ENCODE peak calls at places on chromosomes 13 and 19, in eight cellular contexts. U is fibroblast of lung; F is RWPE1; D is head of caudate nucleus; C is stimulated activated CD8-positive, alpha-beta memory T cell treated with anti-CD3 and anti-CD28 coated beads, Interleukin-7, amount 100 ng/mL, for 1 hour; P is NCI-H1105; O is activated T-cell treated with anti-CD3 and anti-CD28 coated beads for 1 hour; N is NCI-H2171 treated with DMSO at 0.1 percent for 48 hours. T is an unnamed sample.
A peak's percentile ranks its signal among the peaks of the same experiment; 100 is the strongest.

GRCh38 chr19:40799558-40800338 is 757 bp downstream of the EGLN2 start:
- DNase-seq in P (no peak), F (no peak), O (no peak), U (no peak), D (no peak), C (no peak), N (no peak), T (no peak)

GRCh38 chr13:110312669-110313031 is 5.6 kb downstream of the COL4A2 start:
- DNase-seq in C (no peak), O (no peak), P (no peak), U (peak; percentile 43), F (no peak), D (no peak), N (no peak), T (no peak)

GRCh38 chr19:12984143-12984627 is 11.1 kb upstream of the NFIX start:
- DNase-seq in N (peak; percentile 53), O (no peak), U (no peak), F (no peak), C (no peak), D (no peak), P (no peak), T (no peak)

GRCh38 chr19:49119411-49120324 is at the start of gene PPFIA3:
- DNase-seq in O (no peak), N (no peak), F (no peak), C (no peak), P (no peak), D (peak; percentile 40), U (peak; percentile 51), T (peak; percentile 42)

GRCh38 chr19:8459520-8460260 is 14.9 kb downstream of the HNRNPM start:
- DNase-seq in P (no peak), O (no peak), C (no peak), N (no peak), F (peak; percentile 30), U (peak; percentile 69), D (no peak), T (no peak)

GRCh38 chr13:25701304-25701703 is 329.5 kb downstream of the ATP8A2 start:
- DNase-seq in C (no peak), O (no peak), U (no peak), N (no peak), F (no peak), P (no peak), D (no peak), T (no peak)

GRCh38 chr13:20192470-20193141 is at the start of gene GJB2:
- DNase-seq in C (no peak), U (no peak), N (no peak), O (no peak), D (no peak), F (peak; percentile 54), P (no peak), T (no peak)

GRCh38 chr19:18283338-18283737 is 1.9 kb upstream of the JUND start:
- DNase-seq in O (no peak), N (no peak), C (no peak), F (no peak), U (no peak), P (no peak), D (no peak), T (no peak)

GRCh38 chr19:15372470-15372869 is 7.1 kb downstream of the AKAP8 start:
- DNase-seq in N (no peak), D (peak; percentile 23), U (no peak), F (no peak), C (no peak), O (no peak), P (no peak), T (no peak)

GRCh38 chr13:45132384-45133064 is 12.2 kb downstream of the GTF2F2 start:
- DNase-seq in U (no peak), F (no peak), P (no peak), N (no peak), D (no peak), C (no peak), O (no peak), T (no peak)

GRCh38 chr13:67223742-67224141 is 6.4 kb downstream of the PCDH9 start:
- DNase-seq in D (no peak), C (no peak), N (no peak), P (no peak), O (no peak), F (no peak), U (peak; percentile 66), T (no peak)

GRCh38 chr13:92941167-92941566 is 285.4 kb upstream of the GPC6 start:
- DNase-seq in U (no peak), C (no peak), O (no peak), N (no peak), F (no peak), P (no peak), D (no peak), T (no peak)

GRCh38 chr13:50149932-50150331 is 134.7 kb downstream of the KCNRG start:
- DNase-seq in N (no peak), F (no peak), O (no peak), P (peak; percentile 6), C (no peak), U (no peak), D (no peak), T (peak; percentile 44)

GRCh38 chr13:41516760-41517159 is 59.4 kb downstream of the RGCC start:
- DNase-seq in D (no peak), F (no peak), U (no peak), O (no peak), N (no peak), P (no peak), C (no peak), T (no peak)

GRCh38 chr19:30522359-30522758 is 150.2 kb downstream of the ZNF536 start:
- DNase-seq in N (peak; percentile 17), F (no peak), U (no peak), O (no peak), C (no peak), P (peak; percentile 32), D (no peak), T (no peak)

GRCh38 chr19:12825259-12826131 is 8.9 kb downstream of the RTBDN start:
- DNase-seq in C (no peak), N (no peak), P (no peak), D (no peak), O (no peak), U (no peak), F (no peak), T (peak; percentile 75)

GRCh38 chr13:94516456-94516855 is 37.0 kb upstream of the DCT start:
- DNase-seq in O (no peak), C (no peak), N (no peak), D (no peak), U (no peak), P (no peak), F (no peak), T (no peak)

GRCh38 chr19:12113121-12113520 is 27.0 kb downstream of the ZNF20 start:
- DNase-seq in N (no peak), O (no peak), P (no peak), D (no peak), F (no peak), C (no peak), U (no peak), T (no peak)

GRCh38 chr19:571127-571974 is 1.0 kb upstream of the BSG start:
- DNase-seq in U (peak; percentile 40), D (no peak), F (no peak), C (no peak), N (peak; percentile 83), O (no peak), P (peak; percentile 47), T (peak; percentile 86)

GRCh38 chr13:32905063-32905863 is 111.0 kb upstream of the KL start:
- DNase-seq in U (no peak), D (no peak), P (no peak), N (no peak), F (peak; percentile 28), O (no peak), C (no peak), T (peak; percentile 17)

GRCh38 chr19:33389574-33390119 is 16.1 kb downstream of the CEBPG start:
- DNase-seq in F (no peak), U (no peak), O (no peak), D (peak; percentile 59), C (no peak), P (no peak), N (no peak), T (no peak)

GRCh38 chr19:18496167-18496979 is 25.5 kb downstream of the ELL start:
- DNase-seq in D (no peak), U (no peak), P (peak; percentile 8), N (no peak), C (peak; percentile 23), F (peak; percentile 88), O (peak; percentile 32), T (peak; percentile 26)

GRCh38 chr19:3062165-3063105 is at the start of gene TLE5:
- DNase-seq in F (peak; percentile 45), N (peak; percentile 45), O (peak; percentile 65), D (peak; percentile 60), P (peak; percentile 35), U (no peak), C (peak; percentile 43), T (peak; percentile 67)

GRCh38 chr13:77415253-77416127 is 88.6 kb upstream of the MYCBP2 start:
- DNase-seq in P (no peak), D (no peak), C (no peak), F (no peak), O (no peak), N (peak; percentile 20), U (no peak), T (no peak)

GRCh38 chr19:19050731-19051130 is 13.1 kb upstream of the SLC25A42 start:
- DNase-seq in U (no peak), O (no peak), F (no peak), P (no peak), C (no peak), N (no peak), D (no peak), T (no peak)

GRCh38 chr19:39223703-39224279 is 19.7 kb upstream of the SYCN start:
- DNase-seq in C (no peak), N (no peak), O (no peak), P (no peak), U (peak; percentile 15), F (peak; percentile 45), D (no peak), T (peak; percentile 33)

GRCh38 chr19:19595171-19595701 is 23.3 kb downstream of the PBX4 start:
- DNase-seq in D (no peak), C (no peak), N (peak; percentile 33), U (peak; percentile 73), P (no peak), F (no peak), O (no peak), T (no peak)

GRCh38 chr13:26037302-26037701 is 14.5 kb downstream of the SHISA2 start:
- DNase-seq in P (no peak), C (no peak), F (no peak), N (no peak), U (no peak), D (peak; percentile 63), O (no peak), T (peak; percentile 60)

GRCh38 chr13:63541336-63541735 is 2125.7 kb upstream of the PCDH20 start:
- DNase-seq in F (no peak), O (no peak), C (no peak), N (no peak), P (no peak), U (no peak), D (no peak), T (peak; percentile 18)

GRCh38 chr13:41455725-41456419 is 1.5 kb upstream of the RGCC start:
- DNase-seq in U (no peak), D (no peak), C (no peak), P (no peak), N (no peak), F (no peak), O (no peak), T (peak; percentile 41)

GRCh38 chr13:35872369-35872768 is 258.8 kb downstream of the DCLK1 start:
- DNase-seq in N (no peak), F (no peak), C (no peak), O (no peak), U (no peak), D (no peak), P (no peak), T (no peak)

T was measured in A673.